ENCODE peak calls at places on chromosome 12, in ten cellular contexts. Y is NCI-H524 treated with DMSO at 0.1 percent for 48 hours; K is NCI-H345; X is activated effector memory CD4-positive, alpha-beta T cell treated with Interleukin-2 at 50 U/mL for 16 hours; B is GM13977; M is naive thymus-derived CD4-positive, alpha-beta T cell; I is NCI-H1417; D is tibial nerve; L is left ventricle myocardium inferior; N is fibroblast of lung. V is an unnamed sample.

GRCh38 chr12:55830601-55831406 is 1.4 kb upstream of the DNAJC14 start:
- DNase-seq in Y (no peak), K (peak), X (peak), B (peak), M (peak), I (peak), D (peak), L (peak), N (peak), V (peak)

GRCh38 chr12:57151741-57152407 is 4.5 kb upstream of the LRP1-AS start:
- DNase-seq in Y (no peak), K (no peak), X (no peak), B (no peak), M (no peak), I (peak), D (peak), L (peak), N (peak), V (no peak)

GRCh38 chr12:109200825-109201495 is 84.6 kb downstream of the ACACB start:
- DNase-seq in Y (no peak), K (no peak), X (no peak), B (no peak), M (no peak), I (no peak), D (no peak), L (no peak), N (no peak), V (no peak)

GRCh38 chr12:54950071-54950727 is 34.4 kb downstream of the TESPA1 start:
- DNase-seq in Y (no peak), K (no peak), X (no peak), B (no peak), M (no peak), I (no peak), D (no peak), L (no peak), N (peak), V (no peak)

GRCh38 chr12:57744194-57744776 is 554 bp upstream of the TSPAN31 start:
- DNase-seq in Y (no peak), K (peak), X (no peak), B (peak), M (no peak), I (peak), D (peak), L (peak), N (no peak), V (no peak)

GRCh38 chr12:7108928-7109920 is at the start of gene C1RL:
- DNase-seq in Y (peak), K (peak), X (peak), B (peak), M (peak), I (peak), D (peak), L (peak), N (peak), V (peak)

GRCh38 chr12:58450868-58451482 is 469.3 kb downstream of the LRIG3 start:
- DNase-seq in Y (no peak), K (no peak), X (no peak), B (no peak), M (no peak), I (no peak), D (no peak), L (no peak), N (no peak), V (no peak)

GRCh38 chr12:11822071-11822818 is 172.8 kb downstream of the ETV6 start:
- DNase-seq in Y (peak), K (peak), X (no peak), B (no peak), M (no peak), I (peak), D (no peak), L (no peak), N (peak), V (no peak)

GRCh38 chr12:89345830-89346740 is 6.2 kb downstream of the DUSP6 start:
- DNase-seq in Y (peak), K (peak), X (no peak), B (peak), M (no peak), I (peak), D (no peak), L (peak), N (peak), V (peak)

GRCh38 chr12:30019386-30020140 is 235.8 kb upstream of the TMTC1 start:
- DNase-seq in Y (no peak), K (no peak), X (no peak), B (no peak), M (no peak), I (no peak), D (no peak), L (no peak), N (peak), V (peak)

GRCh38 chr12:79255326-79255725 is 390.8 kb downstream of the SYT1 start:
- DNase-seq in Y (no peak), K (no peak), X (no peak), B (no peak), M (no peak), I (no peak), D (no peak), L (no peak), N (peak), V (no peak)

GRCh38 chr12:49582840-49583239 is 14.9 kb upstream of the MCRS1 start:
- DNase-seq in Y (no peak), K (no peak), X (no peak), B (no peak), M (no peak), I (no peak), D (no peak), L (no peak), N (no peak), V (no peak)

GRCh38 chr12:63400746-63401145 is 249.7 kb upstream of the AVPR1A start:
- DNase-seq in Y (no peak), K (peak), X (no peak), B (no peak), M (no peak), I (peak), D (no peak), L (no peak), N (peak), V (peak)

GRCh38 chr12:117212563-117213190 is 22.4 kb upstream of the FBXO21 start:
- DNase-seq in Y (peak), K (peak), X (peak), B (peak), M (peak), I (peak), D (peak), L (peak), N (peak), V (peak)

GRCh38 chr12:96698965-96699364 is 208.1 kb upstream of the NEDD1 start:
- DNase-seq in Y (no peak), K (no peak), X (no peak), B (no peak), M (no peak), I (no peak), D (no peak), L (no peak), N (no peak), V (no peak)

GRCh38 chr12:80756875-80757274 is 40.2 kb downstream of the MYF5 start:
- DNase-seq in Y (no peak), K (no peak), X (no peak), B (no peak), M (no peak), I (no peak), D (no peak), L (no peak), N (peak), V (no peak)

GRCh38 chr12:43332977-43333649 is 218.9 kb downstream of the ADAMTS20 start:
- DNase-seq in Y (no peak), K (no peak), X (no peak), B (no peak), M (no peak), I (peak), D (no peak), L (no peak), N (peak), V (no peak)

GRCh38 chr12:72546106-72546505 is 273.9 kb downstream of the TRHDE start:
- DNase-seq in Y (no peak), K (no peak), X (no peak), B (no peak), M (no peak), I (no peak), D (no peak), L (no peak), N (peak), V (no peak)

GRCh38 chr12:57735952-57736742 is 2.4 kb downstream of the AGAP2 start:
- DNase-seq in Y (no peak), K (peak), X (no peak), B (no peak), M (no peak), I (peak), D (no peak), L (peak), N (peak), V (no peak)

GRCh38 chr12:1324900-1325299 is 269.5 kb downstream of the FBXL14 start:
- DNase-seq in Y (no peak), K (no peak), X (no peak), B (no peak), M (no peak), I (no peak), D (no peak), L (no peak), N (no peak), V (no peak)

GRCh38 chr12:26768611-26769603 is 64.1 kb downstream of the ITPR2 start:
- DNase-seq in Y (no peak), K (peak), X (no peak), B (no peak), M (no peak), I (peak), D (no peak), L (no peak), N (no peak), V (peak)

GRCh38 chr12:84976133-84976532 is 59.9 kb downstream of the TSPAN19 start:
- DNase-seq in Y (no peak), K (no peak), X (no peak), B (no peak), M (no peak), I (no peak), D (no peak), L (no peak), N (no peak), V (no peak)

GRCh38 chr12:85424581-85425348 is 144.7 kb downstream of the ALX1 start:
- DNase-seq in Y (no peak), K (no peak), X (no peak), B (peak), M (no peak), I (no peak), D (no peak), L (no peak), N (peak), V (no peak)

GRCh38 chr12:52019123-52019770 is 12.5 kb downstream of the TAMALIN start:
- DNase-seq in Y (no peak), K (peak), X (no peak), B (no peak), M (no peak), I (peak), D (no peak), L (no peak), N (no peak), V (no peak)

GRCh38 chr12:47068539-47068938 is 10.9 kb upstream of the PCED1B start:
- DNase-seq in Y (no peak), K (no peak), X (no peak), B (no peak), M (no peak), I (peak), D (no peak), L (no peak), N (no peak), V (no peak)

GRCh38 chr12:124422570-124423523 is 128.0 kb downstream of the RFLNA start:
- DNase-seq in Y (peak), K (no peak), X (no peak), B (no peak), M (no peak), I (peak), D (peak), L (peak), N (peak), V (peak)

GRCh38 chr12:49548822-49549648 is 10.2 kb downstream of the KCNH3 start:
- DNase-seq in Y (no peak), K (no peak), X (no peak), B (peak), M (no peak), I (peak), D (no peak), L (no peak), N (peak), V (no peak)

GRCh38 chr12:24754690-24755638 is 193.9 kb downstream of the BCAT1 start:
- DNase-seq in Y (no peak), K (no peak), X (no peak), B (no peak), M (no peak), I (no peak), D (no peak), L (no peak), N (peak), V (no peak)

GRCh38 chr12:130222519-130223255 is 60.4 kb downstream of the FZD10 start:
- DNase-seq in Y (no peak), K (no peak), X (no peak), B (no peak), M (no peak), I (no peak), D (no peak), L (no peak), N (no peak), V (no peak)

GRCh38 chr12:65634626-65635331 is 189.5 kb upstream of the HMGA2 start:
- DNase-seq in Y (no peak), K (no peak), X (no peak), B (no peak), M (no peak), I (no peak), D (no peak), L (no peak), N (peak), V (no peak)

GRCh38 chr12:25056011-25056410 is 107.1 kb upstream of the BCAT1 start:
- DNase-seq in Y (no peak), K (no peak), X (no peak), B (no peak), M (no peak), I (no peak), D (no peak), L (no peak), N (no peak), V (no peak)

GRCh38 chr12:96208346-96208745 is 14.2 kb downstream of the ELK3 start:
- DNase-seq in Y (no peak), K (no peak), X (no peak), B (no peak), M (no peak), I (no peak), D (no peak), L (no peak), N (peak), V (no peak)

GRCh38 chr12:14913381-14913781 is 25.0 kb downstream of the ERP27 start:
- DNase-seq in Y (no peak), K (no peak), X (no peak), B (no peak), M (no peak), I (no peak), D (no peak), L (peak), N (peak), V (no peak)

GRCh38 chr12:40137252-40137651 is 31.4 kb upstream of the SLC2A13 start:
- DNase-seq in Y (no peak), K (no peak), X (no peak), B (no peak), M (no peak), I (no peak), D (no peak), L (no peak), N (no peak), V (no peak)

GRCh38 chr12:95277139-95277538 is 59.5 kb downstream of the VEZT start:
- DNase-seq in Y (no peak), K (no peak), X (no peak), B (no peak), M (no peak), I (no peak), D (no peak), L (no peak), N (peak), V (no peak)

GRCh38 chr12:120687570-120688289 is 781 bp downstream of the MLEC start:
- DNase-seq in Y (no peak), K (no peak), X (peak), B (no peak), M (peak), I (peak), D (no peak), L (no peak), N (peak), V (no peak)

GRCh38 chr12:101859664-101860607 is 17.4 kb upstream of the DRAM1 start:
- DNase-seq in Y (no peak), K (no peak), X (no peak), B (no peak), M (no peak), I (no peak), D (no peak), L (no peak), N (peak), V (no peak)

GRCh38 chr12:44930972-44931600 is 55.0 kb upstream of the NELL2 start:
- DNase-seq in Y (peak), K (peak), X (no peak), B (peak), M (peak), I (peak), D (no peak), L (no peak), N (peak), V (peak)